ENCODE peak calls at places on chromosomes 13 and 19, in six cellular contexts. A is choroid plexus epithelial cell, U is lower leg skin, W is Caco-2, H is psoas muscle, P is bronchial epithelial cell. O is an unnamed sample.

GRCh38 chr19:35284153-35285140 is 2.1 kb downstream of the HAMP start:
- DNase-seq in A (no peak), U (no peak), W (no peak), H (no peak), P (no peak), O (no peak)

GRCh38 chr13:110330491-110331001 is 23.5 kb downstream of the COL4A2 start:
- DNase-seq in A (peak; percentile 69), U (no peak), W (no peak), H (no peak), P (no peak), O (peak; percentile 72)

GRCh38 chr19:8017808-8018207 is 12.4 kb upstream of the ELAVL1 start:
- DNase-seq in A (no peak), U (no peak), W (no peak), H (no peak), P (no peak), O (no peak)

GRCh38 chr19:51142119-51142518 is at the start of gene SIGLEC7:
- DNase-seq in A (no peak), U (peak; percentile 40), W (no peak), H (peak; percentile 69), P (no peak), O (no peak)

GRCh38 chr19:5106361-5106760 is 137.4 kb downstream of the KDM4B start:
- DNase-seq in A (no peak), U (no peak), W (no peak), H (no peak), P (no peak), O (no peak)

GRCh38 chr19:3692141-3693029 is 7.9 kb downstream of the PIP5K1C start:
- DNase-seq in A (no peak), U (no peak), W (no peak), H (no peak), P (no peak), O (no peak)

GRCh38 chr19:46181386-46181774 is 33.3 kb downstream of the IGFL2 start:
- DNase-seq in A (peak; percentile 19), U (no peak), W (no peak), H (no peak), P (peak; percentile 38), O (peak; percentile 68)

GRCh38 chr19:35585844-35586243 is at the start of gene PMIS2:
- DNase-seq in A (peak; percentile 9), U (no peak), W (no peak), H (no peak), P (no peak), O (peak; percentile 7)

GRCh38 chr13:73223372-73223781 is 164.6 kb downstream of the KLF5 start:
- DNase-seq in A (no peak), U (no peak), W (no peak), H (no peak), P (no peak), O (no peak)

GRCh38 chr19:40381321-40381720 is 8.7 kb downstream of the HIPK4 start:
- DNase-seq in A (no peak), U (no peak), W (no peak), H (no peak), P (no peak), O (no peak)

GRCh38 chr13:109744512-109745051 is 41.8 kb downstream of the IRS2 start:
- DNase-seq in A (peak; percentile 97), U (no peak), W (no peak), H (peak; percentile 71), P (no peak), O (peak; percentile 82)

GRCh38 chr19:43725468-43725867 is 9.6 kb downstream of the IRGC start:
- DNase-seq in A (no peak), U (no peak), W (no peak), H (no peak), P (no peak), O (no peak)

GRCh38 chr19:14113762-14114414 is 3.7 kb downstream of the PRKACA start:
- DNase-seq in A (no peak), U (no peak), W (no peak), H (peak; percentile 97), P (no peak), O (no peak)

GRCh38 chr13:26502826-26503225 is 54.7 kb upstream of the WASF3 start:
- DNase-seq in A (peak; percentile 94), U (peak; percentile 62), W (no peak), H (peak; percentile 64), P (peak; percentile 17), O (peak; percentile 94)
- TF ChIP-seq CTCF in A (peak; percentile 58), U (no peak), W (no peak), H (no peak), P (no peak), O (peak; percentile 22)

GRCh38 chr19:55080121-55080914 is 4.6 kb downstream of the EPS8L1 start:
- DNase-seq in A (peak; percentile 67), U (no peak), W (peak; percentile 91), H (peak; percentile 80), P (peak; percentile 61), O (peak; percentile 67)
- H3K4me3 ChIP-seq in A (peak overlapping the region; percentile 62), U (no peak overlapping the region), W (peak overlapping the region; percentile 80), H (peak overlapping the region; percentile 66), P (peak overlapping the region; percentile 49), O (peak overlapping the region; percentile 40)

GRCh38 chr19:588093-588742 is 1.5 kb upstream of the HCN2 start:
- DNase-seq in A (peak; percentile 87), U (peak; percentile 59), W (peak; percentile 62), H (no peak), P (peak; percentile 49), O (peak; percentile 69)
- TF ChIP-seq CTCF in A (peak; percentile 83), U (no peak), W (no peak), H (no peak), P (peak; percentile 84), O (peak; percentile 54)

GRCh38 chr13:84894749-84895148 is 904.5 kb downstream of the SLITRK6 start:
- DNase-seq in A (no peak), U (no peak), W (no peak), H (no peak), P (no peak), O (no peak)

DNA sequence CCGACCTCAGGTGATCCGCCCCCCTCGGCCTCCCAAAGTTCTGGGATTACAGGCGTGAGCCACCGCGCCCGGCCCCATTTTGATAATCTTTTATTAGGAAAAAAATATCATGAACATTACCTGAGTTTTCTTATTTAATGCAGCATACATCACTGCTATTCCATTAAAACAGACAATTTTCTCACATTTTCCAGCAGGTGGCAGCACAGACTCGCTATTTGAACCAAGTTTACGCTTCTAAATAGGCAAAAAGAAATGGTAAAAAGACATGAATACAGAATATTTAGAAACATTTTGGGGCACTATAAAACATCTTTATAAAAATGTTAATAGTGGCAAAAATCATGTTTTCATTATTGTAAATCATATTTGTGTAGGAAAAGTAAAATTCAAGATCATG is 903.1 kb downstream of the SLITRK6 start:
- DNase-seq in A (peak; percentile 82), U (no peak), W (no peak), H (no peak), P (peak; percentile 57), O (peak; percentile 65)
- H3K4me3 ChIP-seq in A (no peak overlapping the region), U (no peak overlapping the region), W (no peak overlapping the region), H (no peak overlapping the region), P (no peak overlapping the region), O (no peak overlapping the region)

GRCh38 chr19:19527371-19527656 is 1.4 kb upstream of the YJEFN3 start:
- DNase-seq in A (no peak), U (no peak), W (no peak), H (no peak), P (no peak), O (no peak)

GRCh38 chr19:19524053-19524452 is 4.7 kb upstream of the YJEFN3 start:
- DNase-seq in A (no peak), U (no peak), W (no peak), H (no peak), P (no peak), O (no peak)

GRCh38 chr19:19527674-19528625 is 761 bp upstream of the YJEFN3 start:
- DNase-seq in A (no peak), U (no peak), W (no peak), H (no peak), P (no peak), O (no peak)

GRCh38 chr19:19526581-19527370 is 1.9 kb upstream of the YJEFN3 start:
- DNase-seq in A (no peak), U (no peak), W (no peak), H (no peak), P (no peak), O (no peak)

GRCh38 chr19:19525611-19526380 is 2.9 kb upstream of the YJEFN3 start:
- DNase-seq in A (no peak), U (no peak), W (no peak), H (no peak), P (no peak), O (no peak)
- TF ChIP-seq CTCF in A (no peak), U (no peak), W (no peak), H (no peak), P (no peak), O (no peak)

GRCh38 chr13:30802501-30802900 is 67.2 kb downstream of the ALOX5AP start:
- DNase-seq in A (no peak), U (no peak), W (no peak), H (no peak), P (no peak), O (no peak)

GRCh38 chr13:30805132-30805537 is 69.8 kb downstream of the ALOX5AP start:
- DNase-seq in A (no peak), U (no peak), W (peak; percentile 6), H (no peak), P (no peak), O (no peak)

GRCh38 chr13:30804474-30804873 is 69.1 kb downstream of the ALOX5AP start:
- DNase-seq in A (no peak), U (no peak), W (peak; percentile 22), H (no peak), P (no peak), O (no peak)

GRCh38 chr13:30803791-30804190 is 68.4 kb downstream of the ALOX5AP start:
- DNase-seq in A (no peak), U (no peak), W (peak; percentile 22), H (no peak), P (no peak), O (no peak)

GRCh38 chr13:30802953-30803478 is 67.7 kb downstream of the ALOX5AP start:
- DNase-seq in A (peak; percentile 85), U (peak; percentile 83), W (peak; percentile 81), H (peak; percentile 95), P (peak; percentile 62), O (peak; percentile 79)
- H3K4me3 ChIP-seq in A (peak overlapping the region; percentile 39), U (no peak overlapping the region), W (peak overlapping the region; percentile 27), H (peak overlapping the region; percentile 58), P (peak overlapping the region; percentile 26), O (peak overlapping the region; percentile 33)

DNA sequence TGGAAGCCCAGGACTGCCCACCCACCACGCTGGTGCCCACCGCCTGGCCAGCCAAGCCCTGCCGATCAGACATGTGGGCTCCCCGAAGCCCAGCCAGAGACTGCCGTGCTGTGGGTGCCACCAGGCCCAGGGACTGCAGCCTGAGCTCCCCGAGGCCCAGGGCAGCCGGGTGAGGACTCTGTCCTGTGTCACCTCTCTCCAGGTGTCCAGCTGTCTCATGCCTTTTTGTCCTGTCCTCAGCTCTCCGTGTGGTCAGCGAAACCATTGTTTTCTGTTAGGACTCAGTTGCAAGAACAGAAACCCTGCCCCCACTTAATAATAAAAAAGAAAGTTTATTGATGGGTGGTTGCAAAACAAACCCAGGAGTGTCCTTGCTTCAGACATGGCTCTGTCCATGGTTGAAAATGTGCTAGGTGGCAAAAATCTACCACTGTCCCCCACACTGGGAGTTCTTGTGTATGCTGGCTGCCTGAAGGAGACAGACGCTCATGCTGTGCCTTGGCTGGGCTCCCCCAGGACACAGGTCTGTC is 9.9 kb downstream of the PLEKHF1 start:
- DNase-seq in A (no peak), U (no peak), W (no peak), H (no peak), P (no peak), O (no peak)
- TF ChIP-seq CTCF in A (no peak), U (no peak), W (no peak), H (no peak), P (no peak), O (no peak)